ENCODE peak calls at places on chromosomes 11 and 22, in seven cellular contexts. I is HCT116, H is SK-N-SH, U is HepG2, Q is K562, N is H1, F is GM12878. M is an unnamed sample.

GRCh38 chr22:45475876-45476514 is 26.7 kb upstream of the FBLN1 start:
- DNase-seq in I (no peak), H (no peak), U (no peak), Q (no peak), N (no peak), F (no peak), M (no peak)

GRCh38 chr11:88102595-88102929 is 72.7 kb downstream of the RAB38 start:
- DNase-seq in I (no peak), H (no peak), U (no peak), Q (no peak), N (no peak), F (no peak), M (no peak)

GRCh38 chr11:125404136-125404810 is 91.8 kb downstream of the FEZ1 start:
- DNase-seq in I (no peak), H (no peak), U (no peak), Q (no peak), N (no peak), F (no peak), M (no peak)

GRCh38 chr11:64348611-64349387 is 8.8 kb downstream of the CCDC88B start:
- DNase-seq in I (no peak), H (peak; percentile 60), U (peak; percentile 33), Q (no peak), N (no peak), F (no peak), M (no peak)

GRCh38 chr22:45098056-45098455 is 65.7 kb upstream of the NUP50 start:
- DNase-seq in I (no peak), H (no peak), U (no peak), Q (no peak), N (no peak), F (no peak), M (no peak)

GRCh38 chr11:132586801-132587200 is 945.5 kb downstream of the OPCML start:
- DNase-seq in I (no peak), H (no peak), U (no peak), Q (no peak), N (no peak), F (no peak), M (peak; percentile 41)

GRCh38 chr11:117220999-117221774 is 10.7 kb downstream of the PCSK7 start:
- DNase-seq in I (no peak), H (no peak), U (no peak), Q (no peak), N (no peak), F (no peak), M (no peak)

GRCh38 chr22:23752090-23752691 is 1.3 kb upstream of the ZNF70 start:
- DNase-seq in I (no peak), H (peak; percentile 30), U (no peak), Q (no peak), N (no peak), F (no peak), M (no peak)

GRCh38 chr11:123174196-123175183 is 20.6 kb downstream of the CLMP start:
- DNase-seq in I (no peak), H (no peak), U (no peak), Q (no peak), N (no peak), F (no peak), M (no peak)

GRCh38 chr11:119315139-119316016 is 1.6 kb downstream of the MCAM start:
- DNase-seq in I (no peak), H (peak; percentile 72), U (no peak), Q (no peak), N (no peak), F (no peak), M (peak; percentile 46)

GRCh38 chr11:32052218-32052617 is 38.7 kb upstream of the RCN1 start:
- DNase-seq in I (peak; percentile 49), H (peak; percentile 43), U (peak; percentile 18), Q (peak; percentile 69), N (no peak), F (no peak), M (peak; percentile 55)

GRCh38 chr22:40121463-40121862 is 56.3 kb upstream of the TNRC6B start:
- DNase-seq in I (no peak), H (no peak), U (no peak), Q (no peak), N (no peak), F (no peak), M (no peak)

GRCh38 chr11:106400949-106401545 is 323.6 kb downstream of the AASDHPPT start:
- DNase-seq in I (no peak), H (no peak), U (no peak), Q (no peak), N (no peak), F (no peak), M (no peak)

GRCh38 chr22:38350444-38351359 is 33.5 kb upstream of the CSNK1E start:
- DNase-seq in I (no peak), H (no peak), U (no peak), Q (no peak), N (no peak), F (no peak), M (no peak)

GRCh38 chr11:17498475-17498874 is 21.8 kb upstream of the ABCC8 start:
- DNase-seq in I (no peak), H (no peak), U (no peak), Q (peak; percentile 49), N (no peak), F (no peak), M (peak; percentile 36)

GRCh38 chr22:38973289-38974169 is 8.6 kb upstream of the APOBEC3B start:
- DNase-seq in I (no peak), H (no peak), U (peak; percentile 42), Q (peak; percentile 47), N (peak; percentile 25), F (no peak), M (peak; percentile 43)

GRCh38 chr11:34128824-34129223 is 23.4 kb downstream of the NAT10 start:
- DNase-seq in I (no peak), H (no peak), U (no peak), Q (no peak), N (no peak), F (no peak), M (no peak)

GRCh38 chr11:116725434-116726221 is 47.2 kb downstream of the BUD13 start:
- DNase-seq in I (no peak), H (no peak), U (no peak), Q (no peak), N (no peak), F (no peak), M (no peak)

GRCh38 chr11:121229495-121229894 is 63.1 kb upstream of the SC5D start:
- DNase-seq in I (no peak), H (no peak), U (no peak), Q (no peak), N (no peak), F (no peak), M (no peak)

GRCh38 chr22:35752172-35752832 is 34.6 kb downstream of the APOL5 start:
- DNase-seq in I (no peak), H (no peak), U (no peak), Q (no peak), N (no peak), F (peak; percentile 5), M (no peak)

GRCh38 chr22:44448271-44448780 is 49.7 kb downstream of the RTL6 start:
- DNase-seq in I (no peak), H (peak; percentile 49), U (no peak), Q (no peak), N (no peak), F (no peak), M (no peak)

GRCh38 chr22:22842085-22842484 is 45.5 kb upstream of the IGLL5 start:
- DNase-seq in I (no peak), H (no peak), U (no peak), Q (no peak), N (no peak), F (no peak), M (no peak)

GRCh38 chr11:116445108-116446047 is 327.4 kb downstream of the BUD13 start:
- DNase-seq in I (no peak), H (no peak), U (no peak), Q (no peak), N (peak; percentile 44), F (no peak), M (no peak)

GRCh38 chr11:80815752-80816453 is 1375.1 kb upstream of the TENM4 start:
- DNase-seq in I (no peak), H (no peak), U (no peak), Q (no peak), N (no peak), F (peak; percentile 69), M (no peak)

GRCh38 chr11:111814567-111814966 is 48.4 kb upstream of the PPP2R1B start:
- DNase-seq in I (no peak), H (no peak), U (no peak), Q (no peak), N (no peak), F (no peak), M (no peak)

GRCh38 chr22:30495041-30495784 is 10.3 kb downstream of the SEC14L4 start:
- DNase-seq in I (no peak), H (no peak), U (no peak), Q (no peak), N (no peak), F (no peak), M (no peak)

GRCh38 chr11:108592591-108593213 is 866 bp downstream of the EXPH5 start:
- DNase-seq in I (no peak), H (peak; percentile 69), U (no peak), Q (peak; percentile 62), N (no peak), F (no peak), M (peak; percentile 60)

GRCh38 chr11:117808768-117809167 is 11.8 kb upstream of the DSCAML1 start:
- DNase-seq in I (no peak), H (no peak), U (no peak), Q (peak; percentile 57), N (no peak), F (no peak), M (no peak)

GRCh38 chr11:62298975-62299374 is at the start of gene SCGB1D4:
- DNase-seq in I (no peak), H (no peak), U (no peak), Q (no peak), N (no peak), F (no peak), M (no peak)

DNA sequence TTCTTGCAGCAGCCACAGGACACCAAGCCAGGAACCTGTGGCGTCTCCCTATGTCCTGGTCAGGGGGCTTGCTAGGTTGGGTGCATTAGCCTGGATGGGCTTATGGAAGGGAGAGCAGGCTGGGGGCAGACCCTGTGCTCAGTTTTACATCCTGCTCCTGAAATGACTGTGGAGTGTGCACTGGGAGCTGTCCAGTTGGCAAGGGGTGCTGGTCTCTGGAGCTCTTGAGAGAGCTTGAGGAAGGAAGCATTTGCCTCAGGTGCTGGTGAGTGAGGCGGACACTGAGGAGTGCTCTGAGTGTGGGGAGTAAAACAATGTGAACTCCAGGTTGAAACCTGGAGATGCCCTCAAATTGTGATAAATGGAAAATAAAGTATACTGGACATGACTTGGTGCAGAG is 3.4 kb downstream of the SCGB1D4 start:
- DNase-seq in I (no peak), H (no peak), U (peak; percentile 23), Q (no peak), N (no peak), F (no peak), M (peak; percentile 62)
- TF ChIP-seq JUND in I (no peak), H (no peak), U (no peak), Q (no peak), N (no peak), F (peak; percentile 20), M (no peak)

GRCh38 chr11:76772783-76773106 is 10.4 kb upstream of the TSKU start:
- DNase-seq in I (no peak), H (no peak), U (no peak), Q (no peak), N (no peak), F (no peak), M (no peak)
- TF ChIP-seq JUND in I (no peak), H (no peak), U (no peak), Q (no peak), N (no peak), F (no peak), M (no peak)

GRCh38 chr22:46791201-46791731 is 28.8 kb downstream of the TBC1D22A start:
- DNase-seq in I (no peak), H (no peak), U (no peak), Q (no peak), N (no peak), F (no peak), M (no peak)
- TF ChIP-seq JUND in I (no peak), H (no peak), U (no peak), Q (no peak), N (no peak), F (no peak), M (no peak)

GRCh38 chr22:37254867-37255233 is 10.8 kb upstream of the RAC2 start:
- DNase-seq in I (no peak), H (no peak), U (no peak), Q (no peak), N (no peak), F (no peak), M (no peak)
- TF ChIP-seq JUND in I (no peak), H (no peak), U (no peak), Q (no peak), N (no peak), F (no peak), M (no peak)